ENCODE peak calls at places on chromosomes 3 and 15, in ten cellular contexts. S is right cardiac atrium; O is transverse colon; H is tibial artery; T is heart right ventricle; E is H9; Z is CD8-positive, alpha-beta memory T cell; F is SJSA1; J is body of pancreas; N is HepG2. X is an unnamed sample.

GRCh38 chr3:122247825-122248185 is 64.3 kb downstream of the CASR start:
- DNase-seq in S (no peak), O (no peak), H (no peak), T (no peak), E (no peak), Z (no peak), F (no peak), J (peak; percentile 22), N (no peak), X (no peak)

GRCh38 chr15:91133511-91133910 is 33.5 kb downstream of the SV2B start:
- DNase-seq in S (no peak), O (no peak), H (no peak), T (no peak), E (peak; percentile 35), Z (no peak), F (no peak), J (no peak), N (no peak), X (no peak)

GRCh38 chr3:108437439-108437838 is 73.0 kb downstream of the MYH15 start:
- DNase-seq in S (no peak), O (peak; percentile 67), H (no peak), T (no peak), E (no peak), Z (no peak), F (no peak), J (peak; percentile 66), N (no peak), X (peak; percentile 29)

GRCh38 chr3:160796813-160797164 is 40.8 kb downstream of the PPM1L start:
- DNase-seq in S (no peak), O (no peak), H (no peak), T (no peak), E (no peak), Z (no peak), F (no peak), J (peak; percentile 53), N (peak; percentile 17), X (peak; percentile 47)

GRCh38 chr3:151491525-151491924 is 30.7 kb upstream of the IGSF10 start:
- DNase-seq in S (no peak), O (no peak), H (no peak), T (no peak), E (no peak), Z (no peak), F (no peak), J (no peak), N (no peak), X (no peak)

GRCh38 chr3:138066383-138066782 is 49.0 kb downstream of the DZIP1L start:
- DNase-seq in S (no peak), O (no peak), H (no peak), T (no peak), E (no peak), Z (no peak), F (no peak), J (no peak), N (no peak), X (no peak)

GRCh38 chr15:62880278-62880677 is 162.3 kb upstream of the TPM1 start:
- DNase-seq in S (no peak), O (no peak), H (no peak), T (no peak), E (no peak), Z (no peak), F (no peak), J (no peak), N (no peak), X (no peak)

GRCh38 chr3:24545917-24546316 is 51.3 kb upstream of the THRB start:
- DNase-seq in S (no peak), O (peak; percentile 11), H (peak; percentile 73), T (no peak), E (no peak), Z (no peak), F (no peak), J (peak; percentile 61), N (peak; percentile 31), X (no peak)

GRCh38 chr15:58724471-58724870 is 25.0 kb downstream of the ADAM10 start:
- DNase-seq in S (no peak), O (no peak), H (no peak), T (no peak), E (no peak), Z (peak; percentile 12), F (peak; percentile 37), J (no peak), N (no peak), X (peak; percentile 18)

GRCh38 chr3:16319307-16319706 is 54.3 kb downstream of the OXNAD1 start:
- DNase-seq in S (no peak), O (no peak), H (no peak), T (no peak), E (peak; percentile 57), Z (peak; percentile 73), F (peak; percentile 4), J (no peak), N (peak; percentile 25), X (no peak)

GRCh38 chr3:14889188-14889587 is 58.2 kb upstream of the NR2C2 start:
- DNase-seq in S (no peak), O (no peak), H (no peak), T (no peak), E (no peak), Z (no peak), F (no peak), J (no peak), N (no peak), X (no peak)

GRCh38 chr3:14884665-14885064 is 62.7 kb upstream of the NR2C2 start:
- DNase-seq in S (no peak), O (no peak), H (no peak), T (no peak), E (no peak), Z (peak; percentile 23), F (no peak), J (no peak), N (no peak), X (no peak)

GRCh38 chr3:14885307-14885706 is 62.1 kb upstream of the NR2C2 start:
- DNase-seq in S (no peak), O (no peak), H (no peak), T (no peak), E (no peak), Z (peak; percentile 26), F (no peak), J (no peak), N (no peak), X (no peak)

GRCh38 chr3:14883226-14883625 is 64.2 kb upstream of the NR2C2 start:
- DNase-seq in S (no peak), O (no peak), H (no peak), T (no peak), E (no peak), Z (no peak), F (no peak), J (no peak), N (no peak), X (no peak)

GRCh38 chr3:14886101-14886500 is 61.3 kb upstream of the NR2C2 start:
- DNase-seq in S (no peak), O (no peak), H (no peak), T (no peak), E (no peak), Z (no peak), F (no peak), J (no peak), N (no peak), X (no peak)
- H3K4me1 ChIP-seq in S (no peaks in the 10 kb centered on the region), O (no peaks in the 10 kb centered on the region), H (no peaks in the 10 kb centered on the region), T (peaks cover 3% of the 10 kb centered on the region), E (no peaks in the 10 kb centered on the region), Z (peaks cover 48% of the 10 kb centered on the region), F (no peaks in the 10 kb centered on the region), J (no peaks in the 10 kb centered on the region), N (peaks cover 13% of the 10 kb centered on the region), X (no peaks in the 10 kb centered on the region)

DNA sequence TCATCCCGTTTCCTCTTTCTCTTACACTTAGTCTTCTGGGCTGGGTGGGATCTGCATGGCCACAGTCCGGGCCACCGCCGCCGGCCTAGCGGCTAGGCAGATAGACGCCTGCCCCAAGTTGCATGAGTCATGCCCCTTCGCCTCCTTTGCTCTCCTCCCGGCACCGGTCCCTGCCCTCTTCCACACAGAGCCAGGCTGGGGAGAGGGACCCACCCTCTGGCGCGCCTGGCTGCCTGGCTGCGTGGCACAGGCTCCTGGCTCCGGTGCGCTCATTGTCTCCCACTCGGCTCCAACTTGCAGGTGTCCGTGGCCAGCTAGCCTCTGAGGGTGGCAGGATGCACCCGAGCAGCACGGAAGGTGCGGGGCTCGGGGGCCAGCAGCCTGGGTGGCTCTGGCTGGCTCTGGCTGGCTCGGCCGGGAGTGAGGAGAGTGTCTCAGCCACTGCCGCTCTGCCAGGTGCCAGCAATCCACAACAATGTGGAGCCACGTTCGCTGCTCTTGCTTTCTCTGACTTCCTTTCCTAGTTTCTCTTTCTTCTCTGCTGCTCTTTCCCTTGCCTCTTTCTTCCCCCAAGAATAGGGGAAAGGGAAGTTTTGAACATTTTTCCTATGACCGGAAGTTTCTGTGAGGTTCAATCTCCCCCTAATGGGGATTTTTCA is 22.4 kb upstream of the MTHFS start:
- DNase-seq in S (peak; percentile 49), O (no peak), H (no peak), T (no peak), E (peak; percentile 86), Z (no peak), F (no peak), J (no peak), N (no peak), X (peak; percentile 88)
- H3K9me3 ChIP-seq in S (peaks cover 3% of the 10 kb centered on the region), O (peaks cover 69% of the 10 kb centered on the region), H (peaks cover 27% of the 10 kb centered on the region), T (peaks cover 77% of the 10 kb centered on the region), E (peaks cover 14% of the 10 kb centered on the region), Z (peaks cover 41% of the 10 kb centered on the region), F (peaks cover 39% of the 10 kb centered on the region), J (no peaks in the 10 kb centered on the region), N (peaks cover 42% of the 10 kb centered on the region), X (no peaks in the 10 kb centered on the region)

GRCh38 chr3:184177331-184177731 is 2.7 kb downstream of the AP2M1 start:
- DNase-seq in S (no peak), O (no peak), H (no peak), T (no peak), E (no peak), Z (no peak), F (no peak), J (no peak), N (no peak), X (peak; percentile 43)
- H3K4me1 ChIP-seq in S (peaks cover 9% of the 10 kb centered on the region), O (peaks cover 34% of the 10 kb centered on the region), H (peaks cover 29% of the 10 kb centered on the region), T (peaks cover 34% of the 10 kb centered on the region), E (no peaks in the 10 kb centered on the region), Z (peaks cover 25% of the 10 kb centered on the region), F (peaks cover 57% of the 10 kb centered on the region), J (peaks cover 34% of the 10 kb centered on the region), N (peaks cover 24% of the 10 kb centered on the region), X (peaks cover 13% of the 10 kb centered on the region)

DNA sequence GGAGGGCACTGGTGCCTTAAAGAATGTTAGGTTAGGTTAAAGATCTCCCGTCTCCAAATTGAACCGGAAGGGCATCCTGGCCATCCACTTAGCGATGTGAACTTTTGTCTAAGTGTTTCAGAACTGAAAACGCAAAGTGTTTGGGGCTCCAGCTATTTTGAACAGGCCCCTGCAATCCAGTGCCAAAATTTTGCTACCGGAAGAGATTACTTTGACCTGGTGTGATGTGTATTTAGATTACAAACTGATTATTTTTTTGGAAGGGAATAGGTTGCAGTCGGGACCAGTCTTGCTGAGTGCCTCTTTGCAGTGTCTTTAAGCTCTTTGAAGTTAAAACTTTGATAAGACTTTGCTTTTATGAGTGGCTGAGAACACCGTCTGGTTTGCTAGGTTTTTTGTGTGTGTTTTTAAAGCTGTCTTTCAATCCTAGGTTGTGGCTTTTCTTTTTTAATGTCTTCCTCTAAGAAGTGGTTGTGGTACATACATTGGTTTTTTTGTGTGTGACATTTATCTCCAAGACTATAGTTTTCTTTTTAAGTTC is 179.6 kb downstream of the OR4M2 start:
- DNase-seq in S (no peak), O (no peak), H (no peak), T (no peak), E (no peak), Z (peak; percentile 62), F (no peak), J (no peak), N (no peak), X (no peak)
- H3K9me3 ChIP-seq in S (no peaks in the 10 kb centered on the region), O (no peaks in the 10 kb centered on the region), H (no peaks in the 10 kb centered on the region), T (no peaks in the 10 kb centered on the region), E (peaks cover 88% of the 10 kb centered on the region), Z (no peaks in the 10 kb centered on the region), F (no peaks in the 10 kb centered on the region), J (no peaks in the 10 kb centered on the region), N (no peaks in the 10 kb centered on the region), X (peaks cover 12% of the 10 kb centered on the region)